ENCODE peak calls at places on chromosomes 6 and 20, in nine cellular contexts. One of them, this sample, is unnamed.

GRCh38 chr20:59082077-59082740 is 39.6 kb upstream of the PRELID3B start:
- DNase-seq in choroid plexus epithelial cell: peak
- DNase-seq in psoas muscle: no peak
- DNase-seq in fibroblast of lung: peak
- DNase-seq in GM06990: no peak
- DNase-seq in thyroid gland: no peak
- DNase-seq in tibial nerve: no peak
- DNase-seq in cardiac fibroblast: no peak
- DNase-seq in fibroblast of the aortic adventitia: peak
- DNase-seq in this sample: no peak

GRCh38 chr6:155693573-155694428 is 238.2 kb upstream of the NOX3 start:
- DNase-seq in choroid plexus epithelial cell: no peak
- DNase-seq in psoas muscle: no peak
- DNase-seq in fibroblast of lung: no peak
- DNase-seq in GM06990: no peak
- DNase-seq in thyroid gland: no peak
- DNase-seq in tibial nerve: no peak
- DNase-seq in cardiac fibroblast: no peak
- DNase-seq in fibroblast of the aortic adventitia: no peak
- DNase-seq in this sample: no peak

GRCh38 chr20:1424336-1424735 is 31.5 kb upstream of the FKBP1A start:
- DNase-seq in choroid plexus epithelial cell: no peak
- DNase-seq in psoas muscle: no peak
- DNase-seq in fibroblast of lung: peak
- DNase-seq in GM06990: no peak
- DNase-seq in thyroid gland: no peak
- DNase-seq in tibial nerve: no peak
- DNase-seq in cardiac fibroblast: no peak
- DNase-seq in fibroblast of the aortic adventitia: no peak
- DNase-seq in this sample: no peak

GRCh38 chr6:71482742-71483141 is 194.1 kb downstream of the OGFRL1 start:
- DNase-seq in choroid plexus epithelial cell: peak
- DNase-seq in psoas muscle: no peak
- DNase-seq in fibroblast of lung: no peak
- DNase-seq in GM06990: no peak
- DNase-seq in thyroid gland: no peak
- DNase-seq in tibial nerve: no peak
- DNase-seq in cardiac fibroblast: peak
- DNase-seq in fibroblast of the aortic adventitia: peak
- DNase-seq in this sample: no peak

GRCh38 chr20:18698735-18699380 is 111.0 kb downstream of the DTD1 start:
- DNase-seq in choroid plexus epithelial cell: no peak
- DNase-seq in psoas muscle: no peak
- DNase-seq in fibroblast of lung: no peak
- DNase-seq in GM06990: no peak
- DNase-seq in thyroid gland: no peak
- DNase-seq in tibial nerve: no peak
- DNase-seq in cardiac fibroblast: no peak
- DNase-seq in fibroblast of the aortic adventitia: no peak
- DNase-seq in this sample: no peak

GRCh38 chr20:44909872-44910689 is at the start of gene PABPC1L:
- DNase-seq in choroid plexus epithelial cell: peak
- DNase-seq in psoas muscle: peak
- DNase-seq in fibroblast of lung: peak
- DNase-seq in GM06990: peak
- DNase-seq in thyroid gland: peak
- DNase-seq in tibial nerve: peak
- DNase-seq in cardiac fibroblast: peak
- DNase-seq in fibroblast of the aortic adventitia: peak
- DNase-seq in this sample: peak

GRCh38 chr6:128239146-128239545 is 281.3 kb downstream of the PTPRK start:
- DNase-seq in choroid plexus epithelial cell: peak
- DNase-seq in psoas muscle: no peak
- DNase-seq in fibroblast of lung: no peak
- DNase-seq in GM06990: no peak
- DNase-seq in thyroid gland: no peak
- DNase-seq in tibial nerve: no peak
- DNase-seq in cardiac fibroblast: no peak
- DNase-seq in fibroblast of the aortic adventitia: no peak
- DNase-seq in this sample: no peak

GRCh38 chr6:117506180-117506835 is 23.8 kb downstream of the DCBLD1 start:
- DNase-seq in choroid plexus epithelial cell: peak
- DNase-seq in psoas muscle: peak
- DNase-seq in fibroblast of lung: peak
- DNase-seq in GM06990: no peak
- DNase-seq in thyroid gland: no peak
- DNase-seq in tibial nerve: no peak
- DNase-seq in cardiac fibroblast: peak
- DNase-seq in fibroblast of the aortic adventitia: peak
- DNase-seq in this sample: no peak

GRCh38 chr6:25774120-25774730 is 19.7 kb downstream of the SLC17A4 start:
- DNase-seq in choroid plexus epithelial cell: no peak
- DNase-seq in psoas muscle: no peak
- DNase-seq in fibroblast of lung: no peak
- DNase-seq in GM06990: no peak
- DNase-seq in thyroid gland: no peak
- DNase-seq in tibial nerve: no peak
- DNase-seq in cardiac fibroblast: no peak
- DNase-seq in fibroblast of the aortic adventitia: no peak
- DNase-seq in this sample: no peak

GRCh38 chr6:5398530-5398929 is 137.2 kb downstream of the FARS2 start:
- DNase-seq in choroid plexus epithelial cell: peak
- DNase-seq in psoas muscle: no peak
- DNase-seq in fibroblast of lung: peak
- DNase-seq in GM06990: peak
- DNase-seq in thyroid gland: no peak
- DNase-seq in tibial nerve: no peak
- DNase-seq in cardiac fibroblast: peak
- DNase-seq in fibroblast of the aortic adventitia: peak
- DNase-seq in this sample: peak
- TF ChIP-seq CTCF in choroid plexus epithelial cell: peak
- TF ChIP-seq CTCF in psoas muscle: peak
- TF ChIP-seq CTCF in fibroblast of lung: peak
- TF ChIP-seq CTCF in GM06990: peak
- TF ChIP-seq CTCF in thyroid gland: peak
- TF ChIP-seq CTCF in tibial nerve: peak
- TF ChIP-seq CTCF in cardiac fibroblast: peak
- TF ChIP-seq CTCF in fibroblast of the aortic adventitia: peak
- TF ChIP-seq CTCF in this sample: peak

GRCh38 chr6:75201901-75202672 is 3.8 kb downstream of the COL12A1 start:
- DNase-seq in choroid plexus epithelial cell: peak
- DNase-seq in psoas muscle: peak
- DNase-seq in fibroblast of lung: peak
- DNase-seq in GM06990: peak
- DNase-seq in thyroid gland: peak
- DNase-seq in tibial nerve: peak
- DNase-seq in cardiac fibroblast: peak
- DNase-seq in fibroblast of the aortic adventitia: no peak
- DNase-seq in this sample: peak
- TF ChIP-seq CTCF in choroid plexus epithelial cell: peak
- TF ChIP-seq CTCF in psoas muscle: no peak
- TF ChIP-seq CTCF in fibroblast of lung: no peak
- TF ChIP-seq CTCF in GM06990: no peak
- TF ChIP-seq CTCF in thyroid gland: no peak
- TF ChIP-seq CTCF in tibial nerve: peak
- TF ChIP-seq CTCF in cardiac fibroblast: no peak
- TF ChIP-seq CTCF in fibroblast of the aortic adventitia: no peak
- TF ChIP-seq CTCF in this sample: no peak

DNA sequence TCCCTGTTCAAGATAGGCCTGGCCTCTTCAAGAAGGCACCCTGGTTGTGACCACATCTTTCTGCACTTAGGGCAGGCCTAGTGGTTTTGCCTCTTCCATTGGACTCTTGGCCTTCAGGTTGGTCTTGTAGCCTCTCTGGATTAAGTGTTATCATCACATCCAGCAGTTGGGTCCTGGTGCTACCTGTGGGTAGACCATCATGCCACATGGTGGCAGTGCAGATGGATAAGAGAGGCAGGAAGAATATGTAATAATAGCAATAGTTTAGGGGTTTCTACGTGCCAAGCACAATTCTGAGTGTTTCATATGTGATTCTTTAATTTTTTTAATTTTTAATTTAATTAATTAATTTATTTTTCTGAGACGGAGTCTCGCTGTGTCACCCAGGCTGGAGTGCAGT is 28.5 kb upstream of the SNRPB2 start:
- DNase-seq in choroid plexus epithelial cell: peak
- DNase-seq in psoas muscle: no peak
- DNase-seq in fibroblast of lung: no peak
- DNase-seq in GM06990: no peak
- DNase-seq in thyroid gland: peak
- DNase-seq in tibial nerve: no peak
- DNase-seq in cardiac fibroblast: peak
- DNase-seq in fibroblast of the aortic adventitia: no peak
- DNase-seq in this sample: peak
- TF ChIP-seq CTCF in choroid plexus epithelial cell: peak
- TF ChIP-seq CTCF in psoas muscle: peak
- TF ChIP-seq CTCF in fibroblast of lung: peak
- TF ChIP-seq CTCF in GM06990: peak
- TF ChIP-seq CTCF in thyroid gland: no peak
- TF ChIP-seq CTCF in tibial nerve: no peak
- TF ChIP-seq CTCF in cardiac fibroblast: no peak
- TF ChIP-seq CTCF in fibroblast of the aortic adventitia: peak
- TF ChIP-seq CTCF in this sample: peak

DNA sequence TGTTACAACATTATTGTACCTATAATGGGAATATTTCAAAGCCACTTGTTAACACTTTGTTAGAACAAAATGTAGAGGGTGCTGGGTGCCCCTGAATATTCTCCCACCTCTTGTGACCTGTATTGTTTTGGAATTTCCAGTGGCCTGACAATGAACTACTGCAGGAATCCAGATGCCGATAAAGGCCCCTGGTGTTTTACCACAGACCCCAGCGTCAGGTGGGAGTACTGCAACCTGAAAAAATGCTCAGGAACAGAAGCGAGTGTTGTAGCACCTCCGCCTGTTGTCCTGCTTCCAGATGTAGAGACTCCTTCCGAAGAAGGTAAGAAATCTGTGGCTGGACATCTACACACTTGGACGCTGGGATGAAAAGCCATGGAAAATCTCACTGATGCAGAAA is 28.9 kb downstream of the PLG start:
- DNase-seq in choroid plexus epithelial cell: no peak
- DNase-seq in psoas muscle: no peak
- DNase-seq in fibroblast of lung: no peak
- DNase-seq in GM06990: no peak
- DNase-seq in thyroid gland: no peak
- DNase-seq in tibial nerve: no peak
- DNase-seq in cardiac fibroblast: no peak
- DNase-seq in fibroblast of the aortic adventitia: no peak
- DNase-seq in this sample: peak
- TF ChIP-seq CTCF in choroid plexus epithelial cell: peak
- TF ChIP-seq CTCF in psoas muscle: no peak
- TF ChIP-seq CTCF in fibroblast of lung: no peak
- TF ChIP-seq CTCF in GM06990: peak
- TF ChIP-seq CTCF in thyroid gland: no peak
- TF ChIP-seq CTCF in tibial nerve: no peak
- TF ChIP-seq CTCF in cardiac fibroblast: peak
- TF ChIP-seq CTCF in fibroblast of the aortic adventitia: peak
- TF ChIP-seq CTCF in this sample: no peak

DNA sequence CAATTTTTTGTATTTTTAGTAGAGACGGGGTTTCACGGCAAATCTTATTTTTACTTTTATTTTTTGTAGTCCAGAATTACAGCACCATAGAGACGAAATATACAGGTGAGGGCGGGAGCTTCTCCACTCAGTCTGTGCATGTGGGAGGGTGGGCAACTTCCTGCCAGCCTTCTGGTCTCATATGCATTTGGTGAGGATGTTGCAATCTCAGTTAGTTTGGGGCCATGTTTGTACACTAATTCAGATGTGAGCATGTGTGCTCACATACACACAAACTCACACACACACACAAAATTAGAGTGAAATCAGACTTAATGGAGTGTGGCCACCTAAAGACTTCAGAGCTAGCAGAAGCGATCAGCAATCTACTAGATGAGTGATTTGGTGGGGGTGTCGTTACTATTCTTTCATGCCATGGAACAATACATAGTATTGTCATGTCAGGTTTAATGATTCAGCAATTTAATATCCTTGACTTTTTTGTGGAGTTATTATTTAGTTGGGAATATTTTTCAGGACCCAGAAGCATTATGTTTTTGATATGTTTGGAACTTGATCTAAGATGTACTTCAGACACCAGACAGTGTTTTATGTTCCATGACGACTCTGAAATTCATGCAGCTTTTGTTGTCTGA is 78.0 kb upstream of the BMP2 start:
- DNase-seq in choroid plexus epithelial cell: no peak
- DNase-seq in psoas muscle: no peak
- DNase-seq in fibroblast of lung: no peak
- DNase-seq in GM06990: no peak
- DNase-seq in thyroid gland: no peak
- DNase-seq in tibial nerve: no peak
- DNase-seq in cardiac fibroblast: no peak
- DNase-seq in fibroblast of the aortic adventitia: no peak
- DNase-seq in this sample: no peak
- TF ChIP-seq CTCF in choroid plexus epithelial cell: no peak
- TF ChIP-seq CTCF in psoas muscle: no peak
- TF ChIP-seq CTCF in fibroblast of lung: no peak
- TF ChIP-seq CTCF in GM06990: no peak
- TF ChIP-seq CTCF in thyroid gland: no peak
- TF ChIP-seq CTCF in tibial nerve: no peak
- TF ChIP-seq CTCF in cardiac fibroblast: no peak
- TF ChIP-seq CTCF in fibroblast of the aortic adventitia: no peak
- TF ChIP-seq CTCF in this sample: no peak

GRCh38 chr20:53986037-53986436 is 84.4 kb downstream of the BCAS1 start:
- DNase-seq in choroid plexus epithelial cell: no peak
- DNase-seq in psoas muscle: no peak
- DNase-seq in fibroblast of lung: no peak
- DNase-seq in GM06990: no peak
- DNase-seq in thyroid gland: no peak
- DNase-seq in tibial nerve: no peak
- DNase-seq in cardiac fibroblast: no peak
- DNase-seq in fibroblast of the aortic adventitia: no peak
- DNase-seq in this sample: no peak
- TF ChIP-seq CTCF in choroid plexus epithelial cell: no peak
- TF ChIP-seq CTCF in psoas muscle: no peak
- TF ChIP-seq CTCF in fibroblast of lung: no peak
- TF ChIP-seq CTCF in GM06990: no peak
- TF ChIP-seq CTCF in thyroid gland: no peak
- TF ChIP-seq CTCF in tibial nerve: no peak
- TF ChIP-seq CTCF in cardiac fibroblast: no peak
- TF ChIP-seq CTCF in fibroblast of the aortic adventitia: no peak
- TF ChIP-seq CTCF in this sample: no peak

GRCh38 chr20:51276331-51276730 is 253.4 kb upstream of the KCNG1 start:
- DNase-seq in choroid plexus epithelial cell: no peak
- DNase-seq in psoas muscle: no peak
- DNase-seq in fibroblast of lung: no peak
- DNase-seq in GM06990: no peak
- DNase-seq in thyroid gland: no peak
- DNase-seq in tibial nerve: no peak
- DNase-seq in cardiac fibroblast: no peak
- DNase-seq in fibroblast of the aortic adventitia: no peak
- DNase-seq in this sample: no peak
- TF ChIP-seq CTCF in choroid plexus epithelial cell: no peak
- TF ChIP-seq CTCF in psoas muscle: no peak
- TF ChIP-seq CTCF in fibroblast of lung: no peak
- TF ChIP-seq CTCF in GM06990: no peak
- TF ChIP-seq CTCF in thyroid gland: no peak
- TF ChIP-seq CTCF in tibial nerve: no peak
- TF ChIP-seq CTCF in cardiac fibroblast: no peak
- TF ChIP-seq CTCF in fibroblast of the aortic adventitia: no peak
- TF ChIP-seq CTCF in this sample: no peak